ENCODE peak calls at places on chromosomes 5 and 9, in nine cellular contexts. H, X, S, I, N, U, Y, R and A are unnamed samples.
A peak's percentile ranks its signal among the peaks of the same experiment; 100 is the strongest.

GRCh38 chr5:159901772-159902171 is 14.5 kb upstream of the ADRA1B start:
- DNase-seq in N (no peak), R (no peak), X (no peak), U (no peak), Y (no peak), S (no peak), I (no peak), H (no peak), A (no peak)

GRCh38 chr5:152113401-152113800 is 188.8 kb upstream of the GLRA1 start:
- DNase-seq in H (no peak), S (no peak), X (no peak), I (no peak), U (peak; percentile 31), N (peak; percentile 34), Y (no peak), R (no peak), A (no peak)

GRCh38 chr5:170773031-170773985 is 10.2 kb upstream of the GABRP start:
- DNase-seq in I (no peak), R (no peak), N (no peak), Y (no peak), H (no peak), S (no peak), U (no peak), X (no peak), A (no peak)

GRCh38 chr9:109767404-109767803 is 12.6 kb upstream of the PALM2AKAP2 start:
- DNase-seq in N (no peak), U (no peak), I (no peak), S (no peak), X (no peak), H (no peak), Y (no peak), R (no peak), A (no peak)

GRCh38 chr9:122446819-122447484 is 30.8 kb downstream of the OR1J1 start:
- DNase-seq in Y (no peak), S (no peak), H (no peak), N (no peak), R (no peak), U (no peak), X (no peak), I (no peak), A (no peak)

GRCh38 chr5:172540099-172540870 is 86.0 kb upstream of the SH3PXD2B start:
- DNase-seq in X (no peak), N (no peak), U (no peak), S (peak; percentile 6), I (no peak), R (no peak), Y (no peak), H (no peak), A (no peak)

GRCh38 chr9:2727966-2728613 is 10.8 kb downstream of the KCNV2 start:
- DNase-seq in Y (peak; percentile 18), U (no peak), R (peak; percentile 41), X (no peak), N (no peak), H (peak; percentile 48), S (peak; percentile 39), I (no peak), A (peak; percentile 1)

GRCh38 chr5:126936775-126937418 is 93.5 kb downstream of the MARCHF3 start:
- DNase-seq in R (no peak), H (no peak), S (no peak), N (no peak), I (no peak), Y (no peak), X (no peak), U (no peak), A (no peak)

GRCh38 chr5:37722236-37723146 is 117.3 kb downstream of the GDNF start:
- DNase-seq in U (no peak), N (no peak), R (peak; percentile 97), Y (no peak), H (peak; percentile 65), I (no peak), S (no peak), X (no peak), A (no peak)

GRCh38 chr9:21015122-21015815 is 16.2 kb downstream of the HACD4 start:
- DNase-seq in X (no peak), I (no peak), N (no peak), R (no peak), S (no peak), Y (no peak), H (no peak), U (no peak), A (no peak)

GRCh38 chr5:157400741-157401140 is 59.3 kb upstream of the NIPAL4 start:
- DNase-seq in S (no peak), N (no peak), U (no peak), Y (no peak), I (no peak), H (no peak), R (no peak), X (no peak), A (no peak)

GRCh38 chr9:34216325-34216724 is 37.5 kb downstream of the UBAP1 start:
- DNase-seq in N (no peak), Y (no peak), R (no peak), U (no peak), H (no peak), S (no peak), X (no peak), I (no peak), A (no peak)

GRCh38 chr5:61625682-61626620 is 293.9 kb downstream of the ZSWIM6 start:
- DNase-seq in R (no peak), H (no peak), X (peak; percentile 93), I (peak; percentile 51), N (no peak), Y (peak; percentile 22), U (peak; percentile 18), S (peak; percentile 68), A (peak; percentile 62)

GRCh38 chr5:83145241-83145640 is 67.9 kb downstream of the XRCC4 start:
- DNase-seq in S (no peak), I (no peak), U (no peak), H (no peak), R (no peak), Y (no peak), N (no peak), X (no peak), A (no peak)

GRCh38 chr5:144088211-144088965 is 82.1 kb downstream of the YIPF5 start:
- DNase-seq in H (no peak), N (no peak), R (no peak), I (no peak), U (no peak), Y (no peak), S (no peak), X (no peak), A (no peak)

GRCh38 chr5:123964916-123965315 is 452.9 kb downstream of the CSNK1G3 start:
- DNase-seq in N (no peak), S (no peak), R (no peak), I (no peak), X (no peak), H (no peak), Y (no peak), U (no peak), A (no peak)

GRCh38 chr5:179321206-179321987 is 23.9 kb downstream of the ADAMTS2 start:
- DNase-seq in Y (no peak), R (no peak), H (no peak), I (no peak), X (no peak), S (no peak), U (no peak), N (no peak), A (no peak)

GRCh38 chr5:1783214-1783551 is 16.5 kb downstream of the MRPL36 start:
- DNase-seq in R (no peak), I (no peak), S (no peak), U (no peak), H (no peak), N (no peak), X (peak; percentile 41), Y (no peak), A (no peak)

GRCh38 chr9:119834064-119834620 is 464.9 kb upstream of the BRINP1 start:
- DNase-seq in N (no peak), R (no peak), S (no peak), Y (no peak), U (no peak), H (no peak), X (no peak), I (no peak), A (no peak)

GRCh38 chr5:58649716-58650115 is 66.8 kb downstream of the RAB3C start:
- DNase-seq in N (no peak), R (no peak), Y (no peak), I (no peak), X (no peak), H (no peak), S (no peak), U (no peak), A (no peak)

GRCh38 chr9:86471501-86471900 is 117.3 kb upstream of the TUT7 start:
- DNase-seq in S (no peak), I (no peak), Y (no peak), H (no peak), U (no peak), N (no peak), R (no peak), X (no peak), A (no peak)

GRCh38 chr9:127828262-127829031 is 25.8 kb downstream of the FPGS start:
- DNase-seq in S (peak; percentile 82), I (peak; percentile 11), H (no peak), R (no peak), Y (no peak), U (no peak), N (no peak), X (no peak), A (peak; percentile 6)

GRCh38 chr5:16304846-16305245 is 125.3 kb upstream of the MARCHF11 start:
- DNase-seq in S (no peak), I (no peak), H (no peak), X (no peak), R (no peak), N (no peak), U (no peak), Y (no peak), A (no peak)

GRCh38 chr5:20683241-20683940 is 695.4 kb upstream of the CDH18 start:
- DNase-seq in S (no peak), N (no peak), Y (no peak), R (no peak), I (no peak), H (no peak), X (no peak), U (no peak), A (no peak)

GRCh38 chr5:57042524-57042931 is 90.6 kb upstream of the MIER3 start:
- DNase-seq in I (no peak), Y (no peak), X (no peak), H (no peak), S (no peak), U (no peak), R (no peak), N (no peak), A (no peak)

GRCh38 chr5:6601271-6601670 is 31.6 kb downstream of the NSUN2 start:
- DNase-seq in U (no peak), N (no peak), Y (no peak), I (no peak), H (no peak), X (no peak), R (no peak), S (no peak), A (no peak)

GRCh38 chr9:70701163-70701562 is 286.7 kb upstream of the KLF9 start:
- DNase-seq in I (no peak), Y (no peak), S (no peak), X (no peak), N (no peak), R (no peak), H (no peak), U (no peak), A (no peak)

GRCh38 chr5:170749911-170750431 is 33.6 kb upstream of the GABRP start:
- DNase-seq in N (no peak), H (no peak), U (no peak), Y (no peak), I (no peak), S (peak; percentile 50), R (no peak), X (no peak), A (no peak)

GRCh38 chr5:50836356-50836755 is 169.9 kb downstream of the PARP8 start:
- DNase-seq in U (no peak), N (no peak), X (no peak), I (no peak), Y (no peak), S (no peak), R (no peak), H (no peak), A (no peak)